ENCODE peak calls at places on chromosome 16, in five cellular contexts. W, A, B, Z and O are unnamed samples.

GRCh38 chr16:28292731-28293588 is 635 bp downstream of the SBK1 start:
- DNase-seq in W (no peak), A (no peak), B (no peak), Z (no peak), O (peak; percentile 76)

GRCh38 chr16:80122155-80122554 is 418.6 kb upstream of the DYNLRB2 start:
- DNase-seq in W (no peak), A (no peak), B (peak; percentile 17), Z (no peak), O (peak; percentile 4)

GRCh38 chr16:87945351-87946042 is 5.7 kb upstream of the BANP start:
- DNase-seq in W (peak; percentile 92), A (no peak), B (peak; percentile 51), Z (peak; percentile 78), O (peak; percentile 95)

GRCh38 chr16:79089735-79090284 is 510.7 kb downstream of the MAF start:
- DNase-seq in W (no peak), A (no peak), B (no peak), Z (no peak), O (no peak)

GRCh38 chr16:46822270-46822669 is 8.7 kb downstream of the C16orf87 start:
- DNase-seq in W (no peak), A (no peak), B (no peak), Z (no peak), O (no peak)

GRCh38 chr16:72783716-72784320 is 264.1 kb downstream of the ZFHX3 start:
- DNase-seq in W (no peak), A (no peak), B (no peak), Z (no peak), O (no peak)

GRCh38 chr16:5895137-5895536 is 797.5 kb upstream of the EEF2KMT start:
- DNase-seq in W (no peak), A (no peak), B (no peak), Z (no peak), O (no peak)

GRCh38 chr16:930511-930910 is 40.3 kb downstream of the LMF1 start:
- DNase-seq in W (no peak), A (no peak), B (no peak), Z (no peak), O (no peak)

GRCh38 chr16:12539185-12539929 is 264.3 kb downstream of the CPPED1 start:
- DNase-seq in W (no peak), A (no peak), B (no peak), Z (no peak), O (peak; percentile 21)

GRCh38 chr16:797120-797420 is 3.5 kb downstream of the GNG13 start:
- DNase-seq in W (no peak), A (no peak), B (no peak), Z (no peak), O (no peak)

GRCh38 chr16:52069866-52070265 is 477.1 kb downstream of the TOX3 start:
- DNase-seq in W (no peak), A (peak; percentile 3), B (no peak), Z (no peak), O (no peak)

GRCh38 chr16:57957396-57958392 is 13.2 kb downstream of the CNGB1 start:
- DNase-seq in W (no peak), A (no peak), B (no peak), Z (no peak), O (no peak)

GRCh38 chr16:12067714-12068401 is 91.3 kb downstream of the SNX29 start:
- DNase-seq in W (peak; percentile 39), A (peak; percentile 79), B (no peak), Z (peak; percentile 72), O (peak; percentile 68)

GRCh38 chr16:2963611-2964415 is at the start of gene KREMEN2:
- DNase-seq in W (no peak), A (peak; percentile 82), B (no peak), Z (no peak), O (no peak)

GRCh38 chr16:47504599-47504998 is 43.5 kb downstream of the PHKB start:
- DNase-seq in W (no peak), A (no peak), B (no peak), Z (no peak), O (no peak)

GRCh38 chr16:11079657-11080187 is 135.4 kb downstream of the CLEC16A start:
- DNase-seq in W (no peak), A (no peak), B (no peak), Z (no peak), O (no peak)

GRCh38 chr16:67101301-67101675 is 8.5 kb upstream of the PHAF1 start:
- DNase-seq in W (no peak), A (no peak), B (no peak), Z (no peak), O (no peak)

GRCh38 chr16:84970447-84971127 is 40.7 kb downstream of the ZDHHC7 start:
- DNase-seq in W (peak; percentile 50), A (peak; percentile 82), B (peak; percentile 70), Z (peak; percentile 84), O (peak; percentile 75)

GRCh38 chr16:6104423-6104822 is 1006.8 kb upstream of the EEF2KMT start:
- DNase-seq in W (no peak), A (no peak), B (no peak), Z (no peak), O (no peak)

GRCh38 chr16:28964527-28964926 is 10.1 kb upstream of the SPNS1 start:
- DNase-seq in W (no peak), A (no peak), B (no peak), Z (no peak), O (no peak)

GRCh38 chr16:1430759-1431496 is at the start of gene PERCC1:
- DNase-seq in W (no peak), A (no peak), B (no peak), Z (peak; percentile 79), O (peak; percentile 68)

GRCh38 chr16:48279199-48279598 is 31.9 kb upstream of the ABCC11 start:
- DNase-seq in W (no peak), A (no peak), B (no peak), Z (no peak), O (no peak)

GRCh38 chr16:2609827-2610470 is 72.1 kb downstream of the PDPK1 start:
- DNase-seq in W (no peak), A (no peak), B (no peak), Z (no peak), O (no peak)

GRCh38 chr16:1493746-1494094 is 560 bp downstream of the TELO2 start:
- DNase-seq in W (no peak), A (peak; percentile 24), B (no peak), Z (no peak), O (no peak)

GRCh38 chr16:58661199-58661830 is 23.3 kb downstream of the SLC38A7 start:
- DNase-seq in W (no peak), A (peak; percentile 94), B (no peak), Z (peak; percentile 41), O (peak; percentile 51)

DNA sequence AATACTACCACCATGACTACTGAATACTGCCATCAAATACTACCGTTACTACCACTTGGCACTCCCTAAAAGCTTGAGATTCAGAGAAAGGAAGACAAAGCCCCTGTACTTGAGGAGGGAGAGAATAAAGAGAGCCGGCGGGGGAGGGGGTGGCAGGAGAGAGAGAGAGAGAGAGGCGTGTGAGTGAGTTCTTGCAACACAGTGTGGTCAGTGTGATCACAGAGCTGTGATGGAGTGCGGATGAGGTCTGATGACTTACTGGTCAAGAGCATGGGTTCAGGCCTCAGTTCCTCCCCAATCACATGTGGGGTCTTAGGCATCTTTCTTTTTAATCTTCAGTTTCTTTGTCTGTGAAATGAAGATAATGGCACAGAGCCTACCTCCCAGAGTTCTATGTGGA is 19.2 kb downstream of the PRKCB start:
- DNase-seq in W (no peak), A (no peak), B (no peak), Z (no peak), O (no peak)
- TF ChIP-seq POLR2A in W (no peak), A (no peak), B (no peak), Z (no peak), O (no peak)

DNA sequence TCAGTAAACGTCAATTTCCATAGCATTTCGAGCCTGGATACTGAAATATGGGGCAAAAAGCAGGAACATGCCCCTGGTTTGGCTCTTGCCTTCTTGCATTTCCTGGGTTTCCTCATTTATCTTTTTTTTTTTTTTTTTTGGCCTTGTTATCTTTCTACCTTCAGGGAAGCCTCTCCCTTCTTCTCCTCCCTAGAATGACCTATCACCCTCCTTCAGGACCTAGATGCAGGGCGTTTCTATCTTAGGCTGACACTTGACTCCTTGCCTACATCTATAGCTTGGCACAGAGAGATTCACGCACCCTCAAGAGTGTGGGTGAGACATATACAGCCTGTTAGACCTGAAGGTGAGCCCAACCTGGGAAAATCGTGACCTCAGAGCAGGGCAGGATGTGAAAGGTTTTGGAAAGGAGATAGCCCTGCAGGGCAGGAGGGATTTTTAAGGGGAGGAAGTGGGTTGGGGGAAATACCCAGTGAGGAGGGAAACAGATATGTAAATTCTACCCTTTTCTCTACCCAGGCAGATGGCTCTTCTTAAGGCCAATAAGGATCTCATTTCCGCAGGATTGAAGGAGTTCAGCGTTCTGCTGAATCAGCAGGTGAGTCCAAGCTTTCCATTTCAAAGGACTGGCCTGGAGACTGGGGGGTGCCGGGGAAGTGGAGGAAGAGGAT is at the start of gene AHSP:
- DNase-seq in W (no peak), A (no peak), B (no peak), Z (no peak), O (no peak)
- H3K4me3 ChIP-seq in W (peak within 1 kb of the TSS; percentile 68), A (no peak within 1 kb of the TSS), B (no peak within 1 kb of the TSS), Z (no peak within 1 kb of the TSS), O (no peak within 1 kb of the TSS)

DNA sequence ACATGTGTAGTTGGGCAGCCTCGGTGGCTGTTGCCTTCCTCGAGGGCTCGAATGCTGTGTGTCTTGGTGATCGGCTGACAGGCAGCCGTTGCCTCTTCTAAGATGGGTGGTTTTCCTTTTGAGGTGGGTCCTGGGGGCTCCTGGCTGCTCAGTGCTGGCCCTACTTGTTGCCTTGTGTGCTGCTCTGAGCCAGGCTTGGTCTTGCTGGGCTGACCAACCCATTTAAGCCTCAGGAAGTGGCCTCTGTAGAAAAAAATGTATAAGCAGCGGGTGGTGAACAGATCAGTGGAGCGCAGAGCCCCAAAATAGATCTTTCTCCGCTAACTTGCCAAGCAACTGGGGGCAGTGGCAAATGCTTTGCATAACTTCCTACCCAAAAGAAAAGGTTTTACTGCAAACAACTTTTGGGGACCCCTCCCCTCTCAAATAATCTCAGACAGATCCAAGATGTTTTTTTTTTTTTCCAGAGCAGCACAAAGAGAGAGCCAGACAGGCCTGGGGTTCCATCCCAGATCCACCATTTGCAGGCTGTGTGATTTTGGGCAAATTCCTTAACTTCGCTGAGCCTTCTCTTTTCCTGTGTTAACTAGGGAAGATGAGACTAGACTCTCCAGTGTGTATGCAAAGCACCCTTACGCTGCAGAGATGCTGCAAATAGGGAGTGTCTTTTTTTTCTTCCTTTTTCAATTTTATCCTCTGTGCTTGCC is 42.5 kb downstream of the PLCG2 start:
- DNase-seq in W (no peak), A (no peak), B (no peak), Z (no peak), O (no peak)
- TF ChIP-seq POLR2A in W (no peak), A (no peak), B (no peak), Z (no peak), O (no peak)

GRCh38 chr16:68235105-68235881 is 634 bp downstream of the ESRP2 start:
- DNase-seq in W (peak; percentile 50), A (no peak), B (no peak), Z (peak; percentile 69), O (peak; percentile 85)
- H3K4me3 ChIP-seq in W (peak overlapping the region; percentile 72), A (no peak overlapping the region), B (peak overlapping the region; percentile 56), Z (peak overlapping the region; percentile 61), O (peak overlapping the region; percentile 68)